ENCODE peak calls at places on chromosomes 2 and 18, in six cellular contexts. P, I, O, X, A and T are unnamed samples.

GRCh38 chr2:6954586-6954985 is 37.4 kb downstream of the RNF144A start:
- DNase-seq in X (no peak), I (no peak), O (no peak), P (no peak), A (no peak), T (no peak)

GRCh38 chr18:61870151-61870550 is 22.7 kb downstream of the RNF152 start:
- DNase-seq in P (no peak), O (no peak), A (no peak), X (no peak), I (peak; percentile 57), T (no peak)

GRCh38 chr2:28583899-28584553 is 88.2 kb downstream of the PLB1 start:
- DNase-seq in A (peak; percentile 88), I (peak; percentile 75), O (peak; percentile 75), P (no peak), X (peak; percentile 97), T (no peak)

GRCh38 chr2:54274781-54275242 is 18.8 kb upstream of the TSPYL6 start:
- DNase-seq in I (peak; percentile 59), P (no peak), X (no peak), A (no peak), O (no peak), T (no peak)

GRCh38 chr2:217958889-217959235 is 43.9 kb downstream of the TNS1 start:
- DNase-seq in I (no peak), A (no peak), P (no peak), O (no peak), X (no peak), T (no peak)

GRCh38 chr2:110678457-110679336 is 834 bp upstream of the BUB1 start:
- DNase-seq in A (no peak), X (no peak), P (no peak), O (peak; percentile 58), I (no peak), T (no peak)

GRCh38 chr18:50042611-50043010 is 152.3 kb downstream of the MYO5B start:
- DNase-seq in P (no peak), X (no peak), I (no peak), O (no peak), A (no peak), T (no peak)

GRCh38 chr2:204933735-204934361 is 388.6 kb downstream of the PARD3B start:
- DNase-seq in P (no peak), X (no peak), I (no peak), O (no peak), A (no peak), T (no peak)

GRCh38 chr2:83894976-83895375 is 564.1 kb downstream of the SUCLG1 start:
- DNase-seq in X (no peak), I (no peak), O (no peak), A (no peak), P (no peak), T (no peak)

GRCh38 chr2:238695538-238695937 is 152.3 kb upstream of the TWIST2 start:
- DNase-seq in I (no peak), P (no peak), A (peak; percentile 59), X (no peak), O (no peak), T (no peak)

GRCh38 chr2:102765061-102765460 is 3.2 kb downstream of the TMEM182 start:
- DNase-seq in P (no peak), X (peak; percentile 70), I (no peak), A (no peak), O (no peak), T (no peak)

GRCh38 chr2:138474093-138474834 is 27.3 kb upstream of the SPOPL start:
- DNase-seq in P (no peak), O (no peak), X (no peak), I (no peak), A (no peak), T (no peak)

GRCh38 chr2:216692636-216693413 is 2.5 kb downstream of the IGFBP5 start:
- DNase-seq in O (peak; percentile 89), P (peak; percentile 59), A (peak; percentile 91), I (no peak), X (peak; percentile 90), T (no peak)

GRCh38 chr2:238255146-238255545 is 15.3 kb upstream of the HES6 start:
- DNase-seq in P (no peak), I (no peak), O (no peak), A (no peak), X (no peak), T (no peak)

GRCh38 chr2:68377137-68377780 is 12.2 kb downstream of the PLEK start:
- DNase-seq in I (no peak), O (no peak), X (no peak), P (no peak), A (no peak), T (no peak)

GRCh38 chr2:182980115-182980514 is 58.1 kb downstream of the NCKAP1 start:
- DNase-seq in I (no peak), P (peak; percentile 21), O (no peak), X (no peak), A (no peak), T (no peak)

GRCh38 chr18:48300463-48300961 is 108.7 kb downstream of the ZBTB7C start:
- DNase-seq in O (no peak), A (no peak), P (no peak), I (no peak), X (peak; percentile 23), T (no peak)

GRCh38 chr2:218781691-218782528 is at the start of gene CYP27A1:
- DNase-seq in O (peak; percentile 70), A (peak; percentile 83), X (peak; percentile 38), I (no peak), P (no peak), T (no peak)

DNA sequence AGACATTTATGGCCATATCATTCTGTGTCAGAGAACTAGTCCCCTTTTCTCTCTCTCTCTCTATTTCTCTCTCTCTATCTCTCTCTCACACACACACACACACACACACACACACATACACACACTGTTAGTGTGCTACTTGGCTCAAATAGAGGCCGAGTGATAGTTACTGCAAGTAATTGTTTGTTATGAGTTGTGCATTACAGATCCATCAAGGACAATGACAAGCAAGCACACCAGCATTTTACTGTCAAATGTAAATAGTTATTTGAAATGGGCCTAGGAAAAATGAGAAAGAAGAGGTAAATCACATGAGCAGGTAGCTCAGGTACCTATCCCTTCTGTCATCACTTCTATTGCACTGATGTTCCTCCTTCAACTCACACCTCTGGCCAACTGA is 122.4 kb upstream of the CDH7 start:
- DNase-seq in P (no peak), X (no peak), A (no peak), O (no peak), I (no peak), T (no peak)
- H3K4me3 ChIP-seq in P (no peak overlapping the region), X (no peak overlapping the region), A (no peak overlapping the region), O (no peak overlapping the region), I (no peak overlapping the region), T (no peak overlapping the region)

GRCh38 chr2:27571197-27571596 is 11.6 kb upstream of the ZNF512 start:
- DNase-seq in I (no peak), X (no peak), A (no peak), P (no peak), O (no peak), T (no peak)
- H3K4me3 ChIP-seq in I (no peak overlapping the region), X (no peak overlapping the region), A (no peak overlapping the region), P (no peak overlapping the region), O (no peak overlapping the region), T (no peak overlapping the region)

GRCh38 chr2:63051795-63052333 is 1.2 kb downstream of the OTX1 start:
- DNase-seq in X (no peak), O (peak; percentile 34), P (no peak), A (peak; percentile 63), I (no peak), T (no peak)
- H3K4me3 ChIP-seq in X (no peak overlapping the region), O (no peak overlapping the region), P (no peak overlapping the region), A (no peak overlapping the region), I (no peak overlapping the region), T (no peak overlapping the region)

DNA sequence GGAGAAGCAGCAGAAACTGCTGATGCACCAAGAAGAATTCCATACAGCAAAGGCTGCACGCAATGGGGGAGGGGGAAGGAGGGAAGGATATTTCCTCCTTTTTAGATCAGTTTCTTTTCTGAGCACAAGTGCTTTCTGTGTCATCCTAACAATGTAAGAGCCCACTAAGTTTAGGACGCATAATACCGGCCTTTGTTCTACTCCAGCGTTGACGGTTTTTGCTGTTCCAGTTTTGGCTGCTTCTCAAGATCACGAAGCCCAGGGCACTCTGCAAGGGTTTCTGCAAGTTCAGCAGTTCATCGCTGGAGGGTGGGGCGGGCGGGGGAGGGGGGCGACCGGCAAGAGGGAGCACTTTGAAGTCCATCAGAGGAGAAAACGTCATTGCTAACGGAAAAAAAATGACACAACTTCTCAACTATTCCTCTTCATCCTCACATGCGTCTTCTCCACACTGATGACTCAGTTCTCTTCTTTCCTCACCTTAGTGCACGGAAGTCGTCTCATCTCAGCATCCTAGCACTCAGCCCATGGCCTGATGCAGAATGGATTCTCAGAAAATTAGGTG is 8.7 kb downstream of the FAM178B start:
- DNase-seq in X (no peak), I (no peak), O (no peak), P (no peak), A (no peak), T (no peak)
- H3K4me3 ChIP-seq in X (no peak overlapping the region), I (peak overlapping the region; percentile 41), O (peak overlapping the region; percentile 8), P (no peak overlapping the region), A (no peak overlapping the region), T (no peak overlapping the region)

DNA sequence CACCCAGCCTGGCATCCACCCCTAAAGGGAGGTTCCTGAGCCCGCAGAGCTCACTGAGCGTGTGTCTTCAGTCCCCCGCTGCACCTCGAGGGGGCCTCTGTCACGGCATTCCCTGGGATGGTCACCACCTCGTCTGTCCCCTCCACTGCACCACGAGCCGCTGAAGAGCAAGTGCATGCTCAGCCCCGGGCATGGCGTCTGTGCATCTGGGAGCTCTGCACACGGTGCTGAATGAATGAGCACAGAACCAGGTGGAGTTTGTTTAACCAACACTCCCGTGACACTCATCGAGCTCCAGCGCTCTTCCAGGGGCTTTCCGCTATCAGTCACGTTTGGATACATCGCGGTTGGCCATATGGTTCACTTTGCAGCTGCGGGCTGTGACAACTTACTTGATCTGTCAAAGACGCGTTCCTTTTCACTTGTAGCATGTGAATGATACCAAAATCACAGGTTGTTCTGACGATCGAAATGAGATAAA is 9.2 kb downstream of the ALLC start:
- DNase-seq in O (no peak), A (no peak), I (peak; percentile 91), P (no peak), X (no peak), T (no peak)
- H3K4me3 ChIP-seq in O (no peak overlapping the region), A (no peak overlapping the region), I (peak overlapping the region; percentile 50), P (no peak overlapping the region), X (no peak overlapping the region), T (no peak overlapping the region)